ENCODE peak calls at places on chromosomes 4 and X, in ten cellular contexts. Q is dorsolateral prefrontal cortex; G is right lobe of liver; F is CD4-positive, alpha-beta memory T cell; D is upper lobe of left lung; N is keratinocyte; B is heart left ventricle; X is A549; V is pancreas; Y is left lung. M is an unnamed sample.

GRCh38 chr4:1202526-1203378 is 30.4 kb upstream of the SPON2 start:
- DNase-seq in B (no peak), X (no peak), G (no peak), Y (peak; percentile 32), Q (no peak), N (no peak), D (peak; percentile 79), F (no peak), V (peak; percentile 60), M (no peak)

GRCh38 chr4:98938386-98938785 is 9.5 kb upstream of the EIF4E start:
- DNase-seq in Q (no peak), V (no peak), B (no peak), N (no peak), D (no peak), Y (no peak), F (no peak), G (no peak), X (no peak), M (no peak)

GRCh38 chr4:134057356-134057755 is 144.2 kb downstream of the PABPC4L start:
- DNase-seq in Y (no peak), G (no peak), F (no peak), V (no peak), N (no peak), X (no peak), D (no peak), B (no peak), Q (no peak), M (no peak)

GRCh38 chr4:1198070-1198844 is 25.9 kb upstream of the SPON2 start:
- DNase-seq in X (no peak), N (no peak), Y (no peak), V (no peak), Q (no peak), F (no peak), B (peak; percentile 47), D (peak; percentile 25), G (no peak), M (no peak)

GRCh38 chrX:78574306-78574705 is 84.8 kb downstream of the RTL3 start:
- DNase-seq in X (no peak), V (no peak), N (no peak), B (no peak), D (no peak), G (no peak), F (no peak), Y (no peak), Q (no peak), M (no peak)

GRCh38 chr4:16461362-16461761 is 235.1 kb upstream of the TAPT1 start:
- DNase-seq in B (no peak), Y (no peak), G (no peak), N (no peak), V (no peak), Q (no peak), D (no peak), F (no peak), X (no peak), M (no peak)

GRCh38 chrX:2176274-2176673 is 324.5 kb downstream of the DHRSX start:
- DNase-seq in X (no peak), Q (no peak), D (no peak), N (no peak), F (no peak), G (no peak), B (no peak), Y (no peak), V (no peak), M (no peak)

GRCh38 chrX:139094671-139095592 is 383.4 kb upstream of the FGF13 start:
- DNase-seq in F (no peak), Y (no peak), G (no peak), X (no peak), Q (no peak), D (no peak), B (no peak), V (no peak), N (no peak), M (no peak)

GRCh38 chrX:39938466-39938865 is 159.3 kb downstream of the BCOR start:
- DNase-seq in Q (no peak), F (no peak), N (no peak), X (no peak), Y (no peak), D (no peak), B (no peak), V (no peak), G (no peak), M (no peak)

GRCh38 chrX:39945709-39946108 is 152.0 kb downstream of the BCOR start:
- DNase-seq in B (no peak), V (no peak), G (no peak), D (no peak), Q (no peak), X (no peak), F (no peak), N (no peak), Y (no peak), M (no peak)

GRCh38 chrX:39944416-39944815 is 153.3 kb downstream of the BCOR start:
- DNase-seq in V (no peak), F (no peak), Y (no peak), B (no peak), Q (no peak), N (no peak), G (no peak), X (no peak), D (no peak), M (no peak)

GRCh38 chrX:39939678-39940077 is 158.1 kb downstream of the BCOR start:
- DNase-seq in D (no peak), F (no peak), N (no peak), V (no peak), B (no peak), Y (no peak), Q (no peak), G (no peak), X (no peak), M (no peak)

DNA sequence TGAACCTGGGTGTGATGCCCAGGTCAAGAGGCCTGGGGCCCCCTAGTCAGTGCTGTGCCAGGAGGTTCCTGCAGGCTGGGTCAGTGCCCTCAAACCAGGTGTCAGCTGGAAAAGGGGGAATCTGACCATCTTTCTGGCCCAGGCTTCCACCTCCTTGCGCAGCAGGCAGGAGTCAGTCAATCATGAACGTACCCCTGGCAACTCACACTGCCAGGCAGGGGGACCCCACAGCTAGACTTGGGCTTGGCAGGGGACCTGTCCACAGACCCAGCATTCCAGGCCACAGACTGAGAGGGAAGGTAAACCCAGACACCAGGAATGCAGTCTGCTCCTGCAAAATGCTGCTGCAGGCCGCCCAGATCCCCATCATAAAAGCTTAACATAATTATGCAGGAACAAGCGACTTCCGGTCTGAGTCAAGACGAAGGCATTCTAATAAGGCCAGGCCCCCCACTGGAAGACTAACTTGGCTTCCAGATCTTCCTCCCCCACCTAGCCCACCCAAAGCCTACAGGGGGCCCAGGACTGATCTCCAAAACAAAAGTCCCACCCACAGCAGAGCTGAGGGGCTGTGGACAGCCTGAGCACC is 156.3 kb downstream of the BCOR start:
- DNase-seq in N (no peak), X (no peak), Q (no peak), B (no peak), G (no peak), Y (no peak), V (no peak), F (no peak), D (no peak), M (no peak)
- H3K27ac ChIP-seq in N (no peak overlapping the region), X (no peak overlapping the region), Q (no peak overlapping the region), B (no peak overlapping the region), G (no peak overlapping the region), Y (no peak overlapping the region), V (no peak overlapping the region), F (no peak overlapping the region), D (no peak overlapping the region), M (no peak overlapping the region)

GRCh38 chr4:6033381-6033780 is 15.2 kb upstream of the C4orf50 start:
- DNase-seq in Q (no peak), B (no peak), N (no peak), F (no peak), X (no peak), V (no peak), G (no peak), Y (no peak), D (no peak), M (no peak)

GRCh38 chr4:6030679-6031078 is 12.4 kb upstream of the C4orf50 start:
- DNase-seq in B (no peak), D (no peak), Q (no peak), G (no peak), V (no peak), N (no peak), X (no peak), F (no peak), Y (no peak), M (no peak)

GRCh38 chr4:6035786-6036185 is 17.6 kb upstream of the C4orf50 start:
- DNase-seq in V (no peak), B (no peak), F (no peak), G (no peak), Y (no peak), Q (no peak), N (no peak), X (no peak), D (peak; percentile 72), M (no peak)

GRCh38 chr4:6031831-6032230 is 13.6 kb upstream of the C4orf50 start:
- DNase-seq in V (no peak), G (no peak), Q (no peak), Y (no peak), X (no peak), B (no peak), D (no peak), F (no peak), N (no peak), M (no peak)

DNA sequence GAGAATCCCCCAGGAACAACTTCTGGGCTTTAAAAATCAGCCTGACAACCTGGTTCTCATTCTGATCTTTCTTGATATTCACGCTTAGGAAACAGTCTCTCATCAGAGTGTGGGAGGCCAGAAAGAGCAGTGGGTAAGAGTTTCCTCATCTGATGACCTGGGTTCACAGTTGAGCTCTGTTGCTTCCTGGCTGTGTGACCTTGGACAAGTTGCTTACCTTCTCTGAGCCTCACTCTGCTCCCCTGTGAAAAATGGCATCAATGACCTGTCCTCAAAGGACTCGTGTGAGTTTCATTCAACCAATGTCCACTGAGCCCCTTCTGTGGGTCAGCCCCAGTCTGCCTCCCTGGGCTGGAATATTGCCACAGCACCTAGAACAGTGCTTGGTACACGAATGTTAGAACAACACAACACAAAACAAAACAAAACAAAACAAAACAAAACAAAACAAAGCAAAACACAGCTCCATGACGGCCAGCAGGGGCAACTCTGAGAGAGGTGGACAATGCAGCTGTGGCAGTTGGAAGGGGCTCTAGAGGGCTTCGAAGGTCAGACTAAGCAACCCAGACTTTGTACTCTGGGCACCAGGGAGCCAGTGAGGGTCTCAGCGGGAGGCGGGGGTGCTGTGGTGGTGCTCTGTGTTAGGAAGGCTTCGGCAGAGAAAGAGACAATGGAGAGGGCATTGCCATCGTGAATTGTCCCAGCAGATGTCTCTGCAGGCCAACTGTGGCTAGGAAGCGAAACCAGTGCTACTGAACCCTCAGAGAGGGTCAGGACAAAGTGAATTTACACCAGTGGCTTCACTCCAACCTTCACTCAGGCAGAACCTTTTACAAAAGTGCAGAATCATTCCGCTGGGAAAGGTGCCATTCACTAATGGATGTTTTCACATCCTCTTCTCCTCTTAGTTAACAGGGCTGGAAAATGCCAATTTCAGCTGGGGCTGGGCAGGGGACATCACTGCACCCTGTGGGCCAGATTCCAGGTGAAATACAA is 14.3 kb upstream of the C4orf50 start:
- DNase-seq in D (no peak), G (no peak), Q (no peak), B (no peak), N (no peak), X (peak; percentile 48), Y (no peak), F (no peak), V (no peak), M (no peak)
- H3K27ac ChIP-seq in D (no peak overlapping the region), G (peak overlapping the region; percentile 53), Q (no peak overlapping the region), B (no peak overlapping the region), N (no peak overlapping the region), X (peak overlapping the region; percentile 9), Y (no peak overlapping the region), F (no peak overlapping the region), V (no peak overlapping the region), M (no peak overlapping the region)

GRCh38 chrX:109830157-109830703 is 97.2 kb upstream of the ACSL4 start:
- DNase-seq in G (no peak), X (no peak), D (no peak), B (no peak), N (no peak), F (no peak), V (no peak), Y (no peak), Q (no peak), M (no peak)
- H3K27ac ChIP-seq in G (peak overlapping the region; percentile 68), X (peak overlapping the region; percentile 71), D (peak overlapping the region; percentile 15), B (no peak overlapping the region), N (no peak overlapping the region), F (no peak overlapping the region), V (peak overlapping the region; percentile 36), Y (no peak overlapping the region), Q (no peak overlapping the region), M (no peak overlapping the region)

GRCh38 chrX:69795702-69796101 is 179.8 kb downstream of the EDA start:
- DNase-seq in Y (no peak), G (no peak), V (peak; percentile 25), X (no peak), Q (no peak), F (no peak), D (no peak), B (no peak), N (no peak), M (no peak)

DNA sequence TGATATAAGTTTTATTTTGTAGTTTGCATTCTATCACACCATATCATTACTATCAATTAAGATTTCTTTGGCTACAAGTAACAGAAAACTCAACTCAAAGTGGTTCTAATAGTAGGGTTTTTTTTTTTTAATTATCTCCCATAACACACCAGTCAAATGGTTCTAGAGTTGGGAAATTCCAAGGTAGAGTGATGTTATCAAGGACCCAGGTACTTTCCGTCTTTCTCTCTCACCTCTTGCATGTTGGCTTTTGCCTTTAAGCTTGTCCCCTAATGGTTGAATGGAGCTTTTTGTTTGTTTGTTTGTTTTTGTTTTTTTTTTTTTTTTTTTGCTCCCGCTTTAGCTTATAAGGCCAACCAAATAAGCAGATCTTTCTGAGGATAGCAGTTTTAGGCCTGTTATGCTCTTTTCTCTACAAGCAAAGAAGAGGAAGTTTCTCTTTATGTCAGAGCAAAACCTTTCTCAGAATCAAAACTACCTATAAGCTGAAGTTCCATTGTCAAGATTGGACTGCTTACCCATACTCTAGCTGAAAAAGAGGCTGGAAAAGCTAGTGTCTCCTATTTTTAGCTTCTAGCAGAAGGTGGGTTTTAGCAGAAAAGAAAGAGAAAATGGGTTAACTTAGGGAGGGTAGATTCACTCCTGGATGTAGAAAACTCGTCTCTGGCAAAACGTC is 177.5 kb downstream of the EDA start:
- DNase-seq in B (no peak), D (no peak), Q (no peak), N (no peak), V (no peak), G (no peak), F (no peak), Y (no peak), X (no peak), M (no peak)
- H3K27ac ChIP-seq in B (no peak overlapping the region), D (no peak overlapping the region), Q (no peak overlapping the region), N (no peak overlapping the region), V (no peak overlapping the region), G (no peak overlapping the region), F (no peak overlapping the region), Y (no peak overlapping the region), X (no peak overlapping the region), M (no peak overlapping the region)